ENCODE peak calls at places on chromosomes 1 and 21, in five cellular contexts. H is K562, F is GM12891, M is H1, K is GM12878. C is an unnamed sample.

GRCh38 chr1:57377731-57378139 is 46.1 kb downstream of the DAB1 start:
- DNase-seq in F (no peak), M (no peak), H (no peak), K (no peak), C (no peak)

GRCh38 chr1:101520302-101520701 is 283.5 kb downstream of the S1PR1 start:
- DNase-seq in K (peak; percentile 20), F (no peak), H (peak; percentile 10), M (peak; percentile 45), C (peak; percentile 5)

GRCh38 chr1:186623547-186623946 is 56.7 kb downstream of the PTGS2 start:
- DNase-seq in M (no peak), H (no peak), K (no peak), F (no peak), C (no peak)

GRCh38 chr1:183349201-183349711 is 68.9 kb downstream of the NMNAT2 start:
- DNase-seq in M (no peak), K (no peak), F (no peak), H (no peak), C (no peak)

GRCh38 chr1:18309552-18310155 is 171.1 kb upstream of the KLHDC7A start:
- DNase-seq in M (no peak), K (no peak), H (no peak), F (no peak), C (no peak)

GRCh38 chr1:212635141-212635601 is 26.6 kb downstream of the ATF3 start:
- DNase-seq in M (no peak), H (no peak), K (peak; percentile 13), F (no peak), C (no peak)

GRCh38 chr21:37153935-37154350 is 80.9 kb downstream of the TTC3 start:
- DNase-seq in K (no peak), H (no peak), M (no peak), F (no peak), C (no peak)

GRCh38 chr1:220970311-220970710 is 91.1 kb downstream of the HLX start:
- DNase-seq in H (no peak), F (no peak), K (no peak), M (no peak), C (no peak)

GRCh38 chr1:19811206-19811851 is 3.8 kb downstream of the RNF186 start:
- DNase-seq in M (peak; percentile 75), H (peak; percentile 72), F (peak; percentile 59), K (no peak), C (peak; percentile 53)

GRCh38 chr1:170078610-170079189 is 4.2 kb upstream of the KIFAP3 start:
- DNase-seq in H (no peak), M (no peak), F (no peak), K (no peak), C (no peak)

GRCh38 chr1:212457740-212458338 is 25.1 kb downstream of the NENF start:
- DNase-seq in M (peak; percentile 92), H (peak; percentile 71), F (no peak), K (no peak), C (no peak)

GRCh38 chr21:32216293-32216692 is 62.6 kb downstream of the MIS18A start:
- DNase-seq in M (no peak), F (no peak), K (no peak), H (no peak), C (no peak)

GRCh38 chr21:14088391-14088790 is 122.4 kb downstream of the LIPI start:
- DNase-seq in M (no peak), F (no peak), H (no peak), K (no peak), C (no peak)

GRCh38 chr1:145884675-145885074 is 991 bp downstream of the ANKRD35 start:
- DNase-seq in H (no peak), K (no peak), M (no peak), F (no peak), C (no peak)

GRCh38 chr1:218473527-218473926 is 128.4 kb downstream of the TGFB2 start:
- DNase-seq in K (no peak), H (no peak), F (no peak), M (no peak), C (no peak)

GRCh38 chr1:170536924-170537551 is 5.1 kb downstream of the GORAB start:
- DNase-seq in K (no peak), H (no peak), F (no peak), M (no peak), C (no peak)

GRCh38 chr1:112515311-112516009 is 6.7 kb downstream of the WNT2B start:
- DNase-seq in F (no peak), M (no peak), K (no peak), H (no peak), C (no peak)

GRCh38 chr1:10917513-10918454 is 94.7 kb upstream of the TARDBP start:
- DNase-seq in M (no peak), H (no peak), K (no peak), F (no peak), C (no peak)

GRCh38 chr1:221035680-221036153 is 156.5 kb downstream of the HLX start:
- DNase-seq in F (no peak), H (peak; percentile 57), K (no peak), M (no peak), C (no peak)

GRCh38 chr1:47992720-47993119 is 4.5 kb downstream of the TRABD2B start:
- DNase-seq in F (no peak), K (no peak), M (no peak), H (no peak), C (no peak)

GRCh38 chr1:36612881-36613280 is 130.2 kb upstream of the CSF3R start:
- DNase-seq in F (no peak), K (no peak), M (no peak), H (no peak), C (no peak)

GRCh38 chr1:44546403-44547053 is 127.8 kb downstream of the TMEM53 start:
- DNase-seq in H (peak; percentile 61), M (no peak), F (no peak), K (no peak), C (no peak)

GRCh38 chr1:111203681-111204210 is 3.3 kb upstream of the DENND2D start:
- DNase-seq in H (no peak), M (no peak), F (peak; percentile 86), K (peak; percentile 77), C (peak; percentile 90)

GRCh38 chr1:182309631-182310351 is 81.8 kb downstream of the GLUL start:
- DNase-seq in F (no peak), H (no peak), K (no peak), M (no peak), C (no peak)

GRCh38 chr1:89622895-89623294 is 10.0 kb upstream of the LRRC8C start:
- DNase-seq in K (no peak), M (no peak), H (peak; percentile 29), F (no peak), C (no peak)

GRCh38 chr1:68051475-68051874 is 1.0 kb upstream of the DIRAS3 start:
- DNase-seq in H (no peak), K (no peak), F (no peak), M (peak; percentile 64), C (no peak)

GRCh38 chr1:187714501-187714900 is 885.8 kb downstream of the PLA2G4A start:
- DNase-seq in H (no peak), M (no peak), K (no peak), F (no peak), C (no peak)

GRCh38 chr1:187721216-187721615 is 892.5 kb downstream of the PLA2G4A start:
- DNase-seq in M (no peak), K (no peak), H (no peak), F (no peak), C (no peak)

GRCh38 chr1:187715483-187715882 is 886.7 kb downstream of the PLA2G4A start:
- DNase-seq in F (no peak), K (no peak), M (no peak), H (no peak), C (no peak)

GRCh38 chr1:187718527-187718926 is 889.8 kb downstream of the PLA2G4A start:
- DNase-seq in F (no peak), M (no peak), H (no peak), K (no peak), C (no peak)

GRCh38 chr1:187716160-187716559 is 887.4 kb downstream of the PLA2G4A start:
- DNase-seq in K (no peak), H (no peak), M (no peak), F (no peak), C (no peak)
- TF ChIP-seq POLR2AphosphoS5 in K (no peak), H (no peak), M (no peak), F (no peak), C (no peak)

DNA sequence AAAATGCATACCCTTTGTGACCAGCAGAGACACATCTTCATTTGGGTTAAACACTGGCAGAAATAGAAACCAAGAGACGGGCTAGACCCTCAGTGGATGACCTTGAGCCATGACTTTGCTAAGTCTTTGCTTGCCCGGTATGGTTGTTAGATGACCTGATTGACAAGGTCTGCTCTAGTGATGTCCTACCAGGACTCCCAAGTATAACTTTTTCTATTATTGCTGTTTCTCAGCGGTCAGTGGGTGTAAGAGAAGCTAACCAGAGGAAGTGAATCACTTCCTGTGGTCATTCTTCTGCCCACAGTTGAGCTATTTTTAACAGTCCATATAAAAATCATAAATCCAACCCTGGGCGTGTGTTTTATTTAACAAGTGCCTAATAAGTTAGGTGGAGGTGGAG is 126.2 kb upstream of the ETS2 start:
- DNase-seq in K (peak; percentile 9), H (no peak), M (no peak), F (no peak), C (no peak)
- TF ChIP-seq TAF1 in K (no peak), H (no peak), M (no peak), F (no peak), C (no peak)

GRCh38 chr21:34888569-34889286 is 160.4 kb downstream of the RUNX1 start:
- DNase-seq in H (peak; percentile 98), F (peak; percentile 70), K (no peak), M (peak; percentile 86), C (peak; percentile 75)

GRCh38 chr21:34889537-34890257 is 159.4 kb downstream of the RUNX1 start:
- DNase-seq in M (peak; percentile 80), F (peak; percentile 76), H (peak; percentile 90), K (no peak), C (peak; percentile 77)

GRCh38 chr21:34889287-34889536 is 159.9 kb downstream of the RUNX1 start:
- DNase-seq in H (no peak), M (no peak), K (no peak), F (no peak), C (no peak)

GRCh38 chr21:34886554-34887385 is 162.3 kb downstream of the RUNX1 start:
- DNase-seq in F (no peak), H (peak; percentile 46), K (no peak), M (peak; percentile 66), C (no peak)

DNA sequence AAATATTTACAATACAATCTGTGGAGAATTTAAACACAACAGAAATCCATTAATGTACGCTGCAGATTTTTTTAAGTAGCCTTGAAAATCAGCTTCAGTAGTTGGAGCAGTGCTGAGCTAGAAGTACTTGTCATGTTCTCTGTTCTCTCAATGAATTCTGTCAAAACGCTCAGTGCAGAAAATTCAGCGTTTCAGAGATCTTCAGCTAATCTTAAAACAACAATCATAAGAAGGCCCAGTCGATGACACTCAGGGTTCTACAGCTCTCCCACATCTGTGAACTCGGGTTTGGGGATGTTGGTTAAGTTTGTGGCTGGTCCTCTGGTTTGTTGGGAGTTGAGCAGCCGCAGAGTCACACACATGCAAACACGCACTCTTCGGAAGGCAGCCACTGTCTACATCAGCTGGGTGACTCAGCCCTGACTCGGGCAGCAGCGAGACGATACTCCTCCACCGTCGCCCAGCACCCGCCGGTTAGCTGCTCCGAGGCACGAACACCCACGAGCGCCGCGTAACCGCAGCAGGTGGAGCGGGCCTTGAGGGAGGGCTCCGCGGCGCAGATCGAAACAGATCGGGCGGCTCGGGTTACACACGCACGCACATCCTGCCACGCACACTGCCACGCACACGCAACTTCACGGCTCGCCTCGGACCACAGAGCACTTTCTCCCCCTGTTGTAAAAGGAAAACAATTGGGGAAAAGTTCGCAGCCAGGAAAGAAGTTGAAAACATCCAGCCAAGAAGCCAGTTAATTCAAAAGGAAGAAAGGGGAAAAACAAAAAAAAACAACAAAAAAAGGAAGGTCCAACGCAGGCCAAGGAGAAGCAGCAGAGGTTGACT is 161.2 kb downstream of the RUNX1 start:
- DNase-seq in K (no peak), F (peak; percentile 65), H (peak; percentile 85), M (no peak), C (peak; percentile 64)
- TF ChIP-seq POLR2A in K (peak; percentile 64), F (no peak), H (no peak), M (no peak), C (peak; percentile 42)

GRCh38 chr1:56073614-56074356 is 505.6 kb downstream of the PLPP3 start:
- DNase-seq in F (no peak), H (no peak), M (no peak), K (no peak), C (no peak)
- TF ChIP-seq POLR2AphosphoS5 in F (no peak), H (no peak), M (no peak), K (no peak), C (no peak)